ENCODE peak calls at places on chromosomes 2 and 18, in five cellular contexts. C, L, R, A and F are unnamed samples.

GRCh38 chr18:38539373-38539772 is 973.8 kb upstream of the CELF4 start:
- DNase-seq in C (no peak), L (no peak), R (no peak), A (no peak), F (no peak)

GRCh38 chr2:42918041-42918440 is 125.7 kb upstream of the HAAO start:
- DNase-seq in C (no peak), L (no peak), R (no peak), A (no peak), F (no peak)

GRCh38 chr18:21305621-21306020 is 63.6 kb downstream of the GREB1L start:
- DNase-seq in C (no peak), L (no peak), R (no peak), A (no peak), F (no peak)

GRCh38 chr2:203451011-203451410 is 84.1 kb downstream of the RAPH1 start:
- DNase-seq in C (no peak), L (no peak), R (no peak), A (no peak), F (no peak)

GRCh38 chr2:132678498-132678897 is 8.5 kb upstream of the LYPD1 start:
- DNase-seq in C (no peak), L (no peak), R (no peak), A (no peak), F (no peak)

GRCh38 chr2:111678651-111679050 is 205.3 kb downstream of the ANAPC1 start:
- DNase-seq in C (no peak), L (no peak), R (no peak), A (no peak), F (no peak)

GRCh38 chr2:119482481-119483394 is 41.5 kb downstream of the SCTR start:
- DNase-seq in C (no peak), L (no peak), R (no peak), A (peak; percentile 64), F (no peak)

GRCh38 chr2:74530239-74531161 is 767 bp downstream of the HTRA2 start:
- DNase-seq in C (no peak), L (peak; percentile 49), R (no peak), A (peak; percentile 91), F (peak; percentile 93)

GRCh38 chr2:133062174-133062573 is 392.2 kb upstream of the LYPD1 start:
- DNase-seq in C (no peak), L (no peak), R (no peak), A (no peak), F (no peak)

GRCh38 chr2:165371356-165371755 is 98.1 kb upstream of the CSRNP3 start:
- DNase-seq in C (no peak), L (no peak), R (no peak), A (no peak), F (no peak)

GRCh38 chr2:223123859-223124610 is 72.0 kb downstream of the KCNE4 start:
- DNase-seq in C (no peak), L (peak; percentile 15), R (no peak), A (no peak), F (no peak)

GRCh38 chr2:219562049-219563020 is 9.0 kb downstream of the OBSL1 start:
- DNase-seq in C (no peak), L (no peak), R (no peak), A (peak; percentile 79), F (peak; percentile 68)

GRCh38 chr2:5394223-5394622 is 298.0 kb upstream of the SOX11 start:
- DNase-seq in C (no peak), L (no peak), R (no peak), A (no peak), F (no peak)

GRCh38 chr2:232776435-232776834 is at the start of gene KCNJ13:
- DNase-seq in C (no peak), L (no peak), R (no peak), A (no peak), F (no peak)

GRCh38 chr2:133521146-133521745 is 47.0 kb downstream of the NCKAP5 start:
- DNase-seq in C (no peak), L (no peak), R (no peak), A (no peak), F (no peak)

GRCh38 chr2:172101008-172101706 is 1.5 kb downstream of the DLX2 start:
- DNase-seq in C (no peak), L (no peak), R (no peak), A (peak; percentile 68), F (no peak)

GRCh38 chr2:164785447-164785846 is 56.2 kb downstream of the COBLL1 start:
- DNase-seq in C (no peak), L (no peak), R (no peak), A (no peak), F (no peak)

GRCh38 chr18:22559414-22560282 is 141.9 kb upstream of the CTAGE1 start:
- DNase-seq in C (peak; percentile 59), L (peak; percentile 70), R (peak; percentile 8), A (peak; percentile 92), F (peak; percentile 81)

GRCh38 chr2:156561326-156561725 is 125.1 kb downstream of the GPD2 start:
- DNase-seq in C (no peak), L (no peak), R (no peak), A (no peak), F (no peak)

GRCh38 chr2:156562136-156562535 is 126.0 kb downstream of the GPD2 start:
- DNase-seq in C (no peak), L (no peak), R (no peak), A (no peak), F (no peak)

GRCh38 chr2:156563994-156564753 is 128.0 kb downstream of the GPD2 start:
- DNase-seq in C (no peak), L (no peak), R (no peak), A (no peak), F (no peak)

DNA sequence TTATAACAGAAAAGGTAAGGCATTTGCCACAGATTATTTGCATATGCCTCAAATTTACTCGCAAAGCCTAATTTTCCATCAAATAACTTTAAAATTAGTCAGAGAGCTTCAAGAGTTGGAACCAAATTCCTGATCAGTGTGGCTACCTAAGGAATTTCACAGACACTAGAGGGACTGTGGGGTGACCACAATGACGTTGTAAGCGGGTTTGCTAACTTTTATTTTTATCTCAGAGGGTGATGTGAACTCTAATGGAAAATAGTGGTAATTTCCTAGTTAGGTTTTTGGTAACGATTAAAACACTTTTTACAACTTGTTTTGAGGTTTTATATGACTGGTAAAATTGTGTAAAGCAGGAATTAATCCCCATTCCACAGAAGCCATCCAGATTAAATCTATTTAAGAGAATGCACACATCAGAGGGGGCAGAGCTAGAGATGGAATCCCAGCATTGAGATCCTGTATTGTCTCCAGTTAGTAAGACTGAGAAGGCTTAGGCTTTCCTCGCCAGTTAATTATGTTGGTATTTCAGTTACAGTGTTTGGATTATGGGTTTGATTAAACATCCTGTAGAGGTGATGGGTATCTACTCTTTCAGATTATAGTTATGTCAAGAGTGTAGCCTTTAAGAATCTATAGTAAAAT is 129.0 kb downstream of the GPD2 start:
- DNase-seq in C (no peak), L (no peak), R (no peak), A (no peak), F (no peak)
- TF ChIP-seq POLR2A in C (no peak), L (no peak), R (no peak), A (no peak), F (no peak)

GRCh38 chr2:25951071-25951547 is 31.2 kb downstream of the KIF3C start:
- DNase-seq in C (peak; percentile 97), L (peak; percentile 77), R (peak; percentile 64), A (peak; percentile 76), F (peak; percentile 92)
- TF ChIP-seq POLR2A in C (no peak), L (no peak), R (no peak), A (no peak), F (no peak)

DNA sequence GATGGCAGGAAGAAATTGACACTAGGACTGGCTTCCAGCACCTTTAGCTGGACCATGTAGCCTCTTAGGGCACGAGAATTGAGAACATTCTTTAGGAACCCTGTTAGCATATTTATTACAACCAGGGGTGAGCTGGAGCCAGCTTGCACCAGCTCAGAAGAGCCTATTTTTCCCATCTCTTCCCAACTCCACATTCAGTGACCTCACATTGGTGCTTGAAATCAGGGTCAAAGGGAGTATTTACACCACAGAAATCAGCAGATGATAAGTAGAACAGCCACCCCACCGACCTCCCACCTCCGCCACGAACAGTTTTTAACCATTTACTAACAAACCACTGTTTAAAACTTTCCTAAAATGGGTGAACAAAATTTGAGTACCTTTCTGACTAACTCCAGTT is 389.2 kb upstream of the TNP1 start:
- DNase-seq in C (no peak), L (no peak), R (no peak), A (no peak), F (no peak)
- TF ChIP-seq POLR2A in C (no peak), L (no peak), R (no peak), A (no peak), F (no peak)

GRCh38 chr2:11746376-11746806 is at the start of gene LPIN1:
- DNase-seq in C (peak; percentile 88), L (peak; percentile 91), R (peak; percentile 86), A (peak; percentile 98), F (peak; percentile 97)
- TF ChIP-seq POLR2A in C (peak; percentile 55), L (peak; percentile 77), R (peak; percentile 81), A (peak; percentile 74), F (no peak)